ENCODE peak calls at places on chromosomes 2 and 18, in five cellular contexts. B is H1, K is GM12878, U is HEK293T, D is NT2/D1. Y is an unnamed sample.

GRCh38 chr2:63494968-63495367 is 93.3 kb downstream of the WDPCP start:
- DNase-seq in K (no peak), U (no peak), D (no peak), B (no peak), Y (no peak)

GRCh38 chr2:229375241-229375640 is 104.2 kb upstream of the PID1 start:
- DNase-seq in U (no peak), D (no peak), B (no peak), K (no peak), Y (no peak)

GRCh38 chr2:96095116-96095636 is 21.2 kb downstream of the ADRA2B start:
- DNase-seq in U (no peak), D (no peak), B (no peak), K (no peak), Y (no peak)

GRCh38 chr2:70043252-70043875 is 43.9 kb upstream of the PCBP1 start:
- DNase-seq in D (no peak), U (no peak), B (no peak), K (no peak), Y (no peak)

GRCh38 chr2:203740741-203741363 is 34.4 kb downstream of the CD28 start:
- DNase-seq in D (no peak), K (no peak), U (no peak), B (no peak), Y (no peak)

GRCh38 chr2:133271105-133271504 is 297.2 kb downstream of the NCKAP5 start:
- DNase-seq in D (no peak), K (no peak), B (no peak), U (no peak), Y (no peak)

GRCh38 chr2:72990695-72991438 is 73.5 kb downstream of the EMX1 start:
- DNase-seq in K (no peak), D (no peak), B (no peak), U (no peak), Y (no peak)

GRCh38 chr2:52117299-52117698 is 1085.4 kb upstream of the NRXN1 start:
- DNase-seq in U (no peak), B (no peak), D (no peak), K (no peak), Y (no peak)

GRCh38 chr2:17573085-17573805 is 32.7 kb downstream of the VSNL1 start:
- DNase-seq in U (no peak), K (no peak), D (no peak), B (no peak), Y (peak; percentile 52)

GRCh38 chr2:237983922-237984321 is 17.1 kb downstream of the UBE2F start:
- DNase-seq in D (no peak), K (no peak), U (no peak), B (no peak), Y (no peak)

GRCh38 chr2:241608881-241609280 is 28.1 kb downstream of the THAP4 start:
- DNase-seq in B (no peak), U (no peak), K (no peak), D (no peak), Y (no peak)

GRCh38 chr2:55874338-55874737 is 49.2 kb downstream of the EFEMP1 start:
- DNase-seq in D (no peak), B (no peak), U (no peak), K (no peak), Y (no peak)

GRCh38 chr2:17869128-17869527 is 9.3 kb upstream of the KCNS3 start:
- DNase-seq in U (no peak), B (no peak), K (no peak), D (no peak), Y (no peak)

GRCh38 chr2:191878576-191879298 is 31.8 kb upstream of the CAVIN2 start:
- DNase-seq in B (no peak), K (no peak), U (no peak), D (no peak), Y (no peak)

GRCh38 chr2:168118733-168119518 is 128.5 kb downstream of the STK39 start:
- DNase-seq in U (peak; percentile 35), K (no peak), D (peak; percentile 77), B (no peak), Y (peak; percentile 71)

GRCh38 chr2:166229678-166230023 is 101.8 kb upstream of the SCN1A start:
- DNase-seq in B (no peak), U (no peak), K (no peak), D (no peak), Y (peak; percentile 82)
- TF ChIP-seq SUZ12 in B (no peak), U (no peak), K (no peak), D (no peak), Y (no peak)

GRCh38 chr18:12287684-12288405 is 20.2 kb upstream of the TUBB6 start:
- DNase-seq in U (no peak), D (no peak), B (no peak), K (no peak), Y (peak; percentile 23)
- TF ChIP-seq SUZ12 in U (no peak), D (no peak), B (peak; percentile 56), K (no peak), Y (no peak)

GRCh38 chr2:215671244-215671643 is 235.4 kb upstream of the FN1 start:
- DNase-seq in B (no peak), D (no peak), K (no peak), U (no peak), Y (no peak)

GRCh38 chr2:215667544-215668243 is 231.8 kb upstream of the FN1 start:
- DNase-seq in B (no peak), U (no peak), D (no peak), K (no peak), Y (no peak)

GRCh38 chr2:215664847-215665525 is 229.1 kb upstream of the FN1 start:
- DNase-seq in D (no peak), B (no peak), U (no peak), K (peak; percentile 63), Y (peak; percentile 41)

GRCh38 chr2:215670396-215670795 is 234.5 kb upstream of the FN1 start:
- DNase-seq in U (no peak), D (no peak), K (no peak), B (no peak), Y (no peak)

GRCh38 chr2:215668329-215668728 is 232.5 kb upstream of the FN1 start:
- DNase-seq in B (no peak), U (no peak), K (no peak), D (no peak), Y (no peak)
- TF ChIP-seq SUZ12 in B (no peak), U (no peak), K (no peak), D (no peak), Y (no peak)

GRCh38 chr18:69588301-69588700 is 187.6 kb downstream of the DOK6 start:
- DNase-seq in U (no peak), B (no peak), K (no peak), D (no peak), Y (peak; percentile 8)
- TF ChIP-seq SUZ12 in U (no peak), B (no peak), K (no peak), D (no peak), Y (no peak)

GRCh38 chr18:48475635-48476549 is 62.9 kb upstream of the CTIF start:
- DNase-seq in K (peak; percentile 5), B (peak; percentile 41), D (peak; percentile 47), U (peak; percentile 63), Y (peak; percentile 80)
- TF ChIP-seq SUZ12 in K (no peak), B (no peak), D (no peak), U (no peak), Y (no peak)

GRCh38 chr2:235495373-235496238 is 1.8 kb downstream of the AGAP1 start:
- DNase-seq in U (no peak), D (no peak), B (no peak), K (no peak), Y (no peak)

GRCh38 chr2:235496239-235496621 is 2.4 kb downstream of the AGAP1 start:
- DNase-seq in B (no peak), U (no peak), D (no peak), K (no peak), Y (no peak)

GRCh38 chr2:235493775-235494715 is at the start of gene AGAP1:
- DNase-seq in D (peak; percentile 72), U (peak; percentile 81), K (no peak), B (peak; percentile 56), Y (peak; percentile 74)

GRCh38 chr2:235493402-235493774 is 455 bp upstream of the AGAP1 start:
- DNase-seq in U (peak; percentile 56), D (no peak), K (no peak), B (no peak), Y (no peak)

DNA sequence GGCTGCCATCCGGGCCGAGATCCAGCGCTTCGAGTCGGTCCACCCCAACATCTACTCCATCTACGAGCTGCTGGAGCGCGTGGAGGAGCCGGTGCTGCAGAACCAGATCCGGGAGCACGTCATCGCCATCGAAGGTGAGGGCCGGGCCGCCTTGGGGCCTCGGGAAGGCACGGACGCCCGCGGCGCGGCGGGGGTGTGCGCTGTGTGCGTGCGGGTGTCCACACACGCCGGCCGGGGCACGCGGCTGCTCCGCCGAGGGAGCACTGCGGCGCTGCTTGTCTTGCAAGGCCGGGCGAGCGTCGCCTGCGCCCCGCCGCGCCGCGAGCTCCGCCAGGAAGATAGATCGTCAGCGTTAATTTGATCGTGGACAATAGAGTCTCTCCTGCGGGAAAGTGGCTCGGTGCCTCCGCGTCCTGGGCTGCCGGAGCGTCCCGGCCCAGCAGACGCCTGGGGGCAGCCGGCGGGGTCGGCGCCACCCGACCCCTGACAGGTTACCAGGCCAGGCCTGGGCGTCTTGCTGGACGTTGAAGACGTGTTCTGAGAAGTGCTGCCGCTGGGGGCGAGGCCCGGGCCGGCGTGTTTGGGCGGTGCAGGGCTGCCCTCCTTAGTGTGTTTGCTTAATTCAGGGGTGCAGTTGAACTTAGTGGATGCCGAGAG is 1.0 kb downstream of the AGAP1 start:
- DNase-seq in D (no peak), K (no peak), U (no peak), B (no peak), Y (no peak)
- TF ChIP-seq SUZ12 in D (no peak), K (no peak), U (no peak), B (peak; percentile 25), Y (no peak)

DNA sequence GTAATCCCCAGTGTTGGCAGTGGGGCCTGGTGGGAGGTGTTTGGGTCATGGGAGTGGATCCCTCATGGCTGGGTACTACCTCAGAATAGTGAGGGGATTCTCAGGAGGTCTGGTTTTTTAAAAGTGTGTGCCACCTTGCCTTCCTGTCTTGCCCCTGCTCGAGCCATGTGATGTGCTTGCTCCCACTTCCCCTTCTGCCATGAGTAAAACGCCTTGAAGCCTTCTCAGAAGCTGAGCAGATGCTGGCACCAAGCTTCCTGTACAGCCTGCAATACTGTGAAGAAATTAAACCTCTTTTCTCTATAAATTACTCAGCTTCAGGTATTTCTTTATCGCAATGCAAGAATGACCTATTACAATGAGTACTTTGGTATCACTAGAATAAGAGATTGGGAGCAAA is 938.5 kb upstream of the CNTNAP5 start:
- DNase-seq in B (no peak), U (no peak), D (no peak), K (no peak), Y (no peak)
- TF ChIP-seq SUZ12 in B (no peak), U (no peak), D (no peak), K (no peak), Y (no peak)

GRCh38 chr18:23635283-23636040 is 27.2 kb downstream of the ANKRD29 start:
- DNase-seq in D (no peak), U (no peak), B (no peak), K (no peak), Y (no peak)
- TF ChIP-seq SUZ12 in D (no peak), U (no peak), B (no peak), K (no peak), Y (no peak)

Y was measured in HepG2.